ENCODE peak calls at places on chromosomes 12 and 14, in seven cellular contexts. One of them, this sample, is unnamed.

GRCh38 chr12:83016226-83016835 is 329.6 kb downstream of the TMTC2 start:
- DNase-seq in breast epithelium: no peak
- DNase-seq in mammary epithelial cell: peak
- DNase-seq in OCI-LY7: no peak
- DNase-seq in PC-9: peak
- DNase-seq in left ventricle myocardium inferior: no peak
- DNase-seq in right atrium auricular region: no peak
- DNase-seq in this sample: peak

GRCh38 chr14:59630281-59630963 is 53.8 kb upstream of the CCDC175 start:
- DNase-seq in breast epithelium: no peak
- DNase-seq in mammary epithelial cell: peak
- DNase-seq in OCI-LY7: no peak
- DNase-seq in PC-9: no peak
- DNase-seq in left ventricle myocardium inferior: no peak
- DNase-seq in right atrium auricular region: no peak
- DNase-seq in this sample: peak

GRCh38 chr12:80869264-80869663 is 68.5 kb downstream of the LIN7A start:
- DNase-seq in breast epithelium: no peak
- DNase-seq in mammary epithelial cell: no peak
- DNase-seq in OCI-LY7: no peak
- DNase-seq in PC-9: no peak
- DNase-seq in left ventricle myocardium inferior: no peak
- DNase-seq in right atrium auricular region: no peak
- DNase-seq in this sample: peak

GRCh38 chr14:90017371-90017770 is 44.4 kb upstream of the KCNK13 start:
- DNase-seq in breast epithelium: no peak
- DNase-seq in mammary epithelial cell: no peak
- DNase-seq in OCI-LY7: no peak
- DNase-seq in PC-9: no peak
- DNase-seq in left ventricle myocardium inferior: no peak
- DNase-seq in right atrium auricular region: no peak
- DNase-seq in this sample: no peak

GRCh38 chr12:62210422-62210821 is 49.8 kb upstream of the USP15 start:
- DNase-seq in breast epithelium: no peak
- DNase-seq in mammary epithelial cell: no peak
- DNase-seq in OCI-LY7: peak
- DNase-seq in PC-9: no peak
- DNase-seq in left ventricle myocardium inferior: peak
- DNase-seq in right atrium auricular region: no peak
- DNase-seq in this sample: no peak

GRCh38 chr12:117261267-117261666 is 71.0 kb upstream of the FBXO21 start:
- DNase-seq in breast epithelium: no peak
- DNase-seq in mammary epithelial cell: peak
- DNase-seq in OCI-LY7: no peak
- DNase-seq in PC-9: peak
- DNase-seq in left ventricle myocardium inferior: no peak
- DNase-seq in right atrium auricular region: no peak
- DNase-seq in this sample: no peak

GRCh38 chr12:14769837-14770494 is 33.3 kb downstream of the WBP11 start:
- DNase-seq in breast epithelium: peak
- DNase-seq in mammary epithelial cell: peak
- DNase-seq in OCI-LY7: peak
- DNase-seq in PC-9: peak
- DNase-seq in left ventricle myocardium inferior: peak
- DNase-seq in right atrium auricular region: peak
- DNase-seq in this sample: peak

GRCh38 chr12:132795847-132796246 is 32.8 kb downstream of the GOLGA3 start:
- DNase-seq in breast epithelium: no peak
- DNase-seq in mammary epithelial cell: no peak
- DNase-seq in OCI-LY7: no peak
- DNase-seq in PC-9: no peak
- DNase-seq in left ventricle myocardium inferior: no peak
- DNase-seq in right atrium auricular region: no peak
- DNase-seq in this sample: no peak

GRCh38 chr14:37641117-37641516 is 45.7 kb downstream of the TTC6 start:
- DNase-seq in breast epithelium: no peak
- DNase-seq in mammary epithelial cell: no peak
- DNase-seq in OCI-LY7: no peak
- DNase-seq in PC-9: no peak
- DNase-seq in left ventricle myocardium inferior: no peak
- DNase-seq in right atrium auricular region: no peak
- DNase-seq in this sample: no peak

GRCh38 chr12:106000376-106001104 is 138.2 kb downstream of the NUAK1 start:
- DNase-seq in breast epithelium: no peak
- DNase-seq in mammary epithelial cell: no peak
- DNase-seq in OCI-LY7: no peak
- DNase-seq in PC-9: peak
- DNase-seq in left ventricle myocardium inferior: no peak
- DNase-seq in right atrium auricular region: no peak
- DNase-seq in this sample: no peak

GRCh38 chr12:95960241-95960640 is 17.1 kb downstream of the AMDHD1 start:
- DNase-seq in breast epithelium: no peak
- DNase-seq in mammary epithelial cell: no peak
- DNase-seq in OCI-LY7: no peak
- DNase-seq in PC-9: no peak
- DNase-seq in left ventricle myocardium inferior: no peak
- DNase-seq in right atrium auricular region: no peak
- DNase-seq in this sample: no peak

GRCh38 chr14:54778618-54779017 is 124.0 kb downstream of the GCH1 start:
- DNase-seq in breast epithelium: no peak
- DNase-seq in mammary epithelial cell: no peak
- DNase-seq in OCI-LY7: no peak
- DNase-seq in PC-9: no peak
- DNase-seq in left ventricle myocardium inferior: peak
- DNase-seq in right atrium auricular region: no peak
- DNase-seq in this sample: no peak

DNA sequence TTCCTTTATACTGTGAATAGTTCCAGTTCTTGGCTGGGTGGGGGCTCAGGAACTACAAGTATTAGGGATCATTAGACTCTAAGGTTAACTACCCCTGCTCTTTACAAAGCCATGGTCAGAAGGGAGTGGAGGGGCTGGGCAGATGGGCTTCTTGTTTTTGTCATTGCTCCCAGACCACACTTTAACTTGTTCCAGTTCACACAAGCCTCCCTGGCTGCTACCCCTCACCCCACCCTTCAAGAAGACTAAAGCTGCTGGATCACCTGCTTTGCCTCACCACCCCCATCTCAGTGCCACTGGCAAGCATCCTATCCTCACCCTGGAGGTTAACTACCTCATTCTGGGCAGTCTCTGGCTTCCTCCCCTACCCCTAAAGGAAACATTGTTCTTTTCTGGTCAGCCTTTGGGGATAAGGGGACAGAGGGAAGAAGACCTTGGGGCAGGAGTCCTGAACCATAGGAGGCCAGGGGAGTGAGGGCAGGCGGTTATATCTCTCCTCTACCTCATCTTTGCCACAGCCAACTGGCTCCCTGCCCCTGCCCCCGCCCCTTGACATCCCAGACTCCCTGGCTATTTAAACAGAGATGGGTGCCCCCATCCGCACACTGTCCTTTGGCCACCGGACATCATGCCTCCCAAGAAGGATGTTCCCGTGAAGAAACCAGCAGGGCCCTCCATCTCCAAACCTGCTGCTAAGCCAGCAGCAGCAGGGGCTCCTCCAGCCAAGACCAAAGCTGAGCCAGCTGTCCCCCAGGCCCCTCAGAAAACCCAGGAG is 1.1 kb downstream of the MYL6B start:
- DNase-seq in breast epithelium: no peak
- DNase-seq in mammary epithelial cell: no peak
- DNase-seq in OCI-LY7: peak
- DNase-seq in PC-9: no peak
- DNase-seq in left ventricle myocardium inferior: no peak
- DNase-seq in right atrium auricular region: no peak
- DNase-seq in this sample: no peak
- H3K27ac ChIP-seq in breast epithelium: peak
- H3K27ac ChIP-seq in mammary epithelial cell: no peak
- H3K27ac ChIP-seq in OCI-LY7: peak
- H3K27ac ChIP-seq in PC-9: no peak
- H3K27ac ChIP-seq in left ventricle myocardium inferior: no peak
- H3K27ac ChIP-seq in right atrium auricular region: no peak
- H3K27ac ChIP-seq in this sample: peak

DNA sequence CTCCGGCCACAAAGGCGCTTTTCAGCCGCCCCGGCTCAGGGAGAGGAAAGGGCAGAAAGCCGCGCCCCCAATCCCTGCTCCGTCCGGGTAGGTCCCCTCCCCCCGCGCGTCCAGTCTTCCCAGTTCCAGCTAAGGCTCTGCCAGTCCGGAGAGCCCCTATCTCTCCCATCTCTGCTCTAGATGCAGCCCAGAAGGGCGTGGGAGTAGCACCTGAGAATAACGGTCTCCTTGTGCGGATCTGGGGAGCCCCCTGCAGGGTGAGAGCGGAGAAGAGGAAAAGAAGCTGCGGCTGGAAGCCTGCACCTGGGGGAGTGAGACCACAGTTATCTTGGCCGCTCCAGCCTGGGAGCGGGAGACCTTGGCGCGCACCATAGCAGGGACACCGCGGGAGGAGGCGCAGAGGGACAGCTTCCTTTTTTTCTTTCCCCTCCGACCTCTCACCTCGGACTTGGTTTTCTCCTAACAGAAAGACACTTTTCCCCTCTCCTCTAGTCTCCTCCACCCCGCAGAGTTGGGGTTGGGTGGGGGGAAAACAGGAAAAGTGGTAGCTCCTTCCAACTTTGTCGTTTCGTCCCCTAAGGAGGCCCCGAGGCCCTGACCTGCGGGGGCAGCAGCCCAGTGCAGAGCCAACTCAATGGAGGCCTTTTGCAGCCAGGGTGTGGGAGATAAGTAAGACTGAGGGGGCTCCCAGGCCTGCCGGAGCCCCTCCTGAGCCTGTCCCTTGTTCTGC is 2.4 kb downstream of the DHH start:
- DNase-seq in breast epithelium: no peak
- DNase-seq in mammary epithelial cell: peak
- DNase-seq in OCI-LY7: peak
- DNase-seq in PC-9: no peak
- DNase-seq in left ventricle myocardium inferior: peak
- DNase-seq in right atrium auricular region: no peak
- DNase-seq in this sample: peak
- TF ChIP-seq CTCF in breast epithelium: no peak
- TF ChIP-seq CTCF in mammary epithelial cell: peak
- TF ChIP-seq CTCF in OCI-LY7: peak
- TF ChIP-seq CTCF in PC-9: peak
- TF ChIP-seq CTCF in left ventricle myocardium inferior: peak
- TF ChIP-seq CTCF in right atrium auricular region: no peak
- TF ChIP-seq CTCF in this sample: no peak

GRCh38 chr14:45253754-45254300 is 825 bp upstream of the MIS18BP1 start:
- DNase-seq in breast epithelium: no peak
- DNase-seq in mammary epithelial cell: peak
- DNase-seq in OCI-LY7: no peak
- DNase-seq in PC-9: peak
- DNase-seq in left ventricle myocardium inferior: peak
- DNase-seq in right atrium auricular region: no peak
- DNase-seq in this sample: no peak

GRCh38 chr14:45249847-45250575 is 3.0 kb downstream of the MIS18BP1 start:
- DNase-seq in breast epithelium: no peak
- DNase-seq in mammary epithelial cell: no peak
- DNase-seq in OCI-LY7: peak
- DNase-seq in PC-9: no peak
- DNase-seq in left ventricle myocardium inferior: no peak
- DNase-seq in right atrium auricular region: no peak
- DNase-seq in this sample: no peak

GRCh38 chr14:45253070-45253753 is at the start of gene MIS18BP1:
- DNase-seq in breast epithelium: peak
- DNase-seq in mammary epithelial cell: peak
- DNase-seq in OCI-LY7: peak
- DNase-seq in PC-9: peak
- DNase-seq in left ventricle myocardium inferior: peak
- DNase-seq in right atrium auricular region: peak
- DNase-seq in this sample: peak

GRCh38 chr14:45252356-45253069 is 489 bp downstream of the MIS18BP1 start:
- DNase-seq in breast epithelium: no peak
- DNase-seq in mammary epithelial cell: peak
- DNase-seq in OCI-LY7: peak
- DNase-seq in PC-9: no peak
- DNase-seq in left ventricle myocardium inferior: no peak
- DNase-seq in right atrium auricular region: no peak
- DNase-seq in this sample: no peak

GRCh38 chr14:45251912-45252311 is 1.1 kb downstream of the MIS18BP1 start:
- DNase-seq in breast epithelium: no peak
- DNase-seq in mammary epithelial cell: peak
- DNase-seq in OCI-LY7: peak
- DNase-seq in PC-9: peak
- DNase-seq in left ventricle myocardium inferior: no peak
- DNase-seq in right atrium auricular region: no peak
- DNase-seq in this sample: no peak
- H3K4me3 ChIP-seq in breast epithelium: peak
- H3K4me3 ChIP-seq in mammary epithelial cell: peak
- H3K4me3 ChIP-seq in OCI-LY7: peak
- H3K4me3 ChIP-seq in PC-9: peak
- H3K4me3 ChIP-seq in left ventricle myocardium inferior: peak
- H3K4me3 ChIP-seq in right atrium auricular region: peak
- H3K4me3 ChIP-seq in this sample: peak

GRCh38 chr14:53001787-53002378 is 51.0 kb upstream of the FERMT2 start:
- DNase-seq in breast epithelium: no peak
- DNase-seq in mammary epithelial cell: no peak
- DNase-seq in OCI-LY7: no peak
- DNase-seq in PC-9: no peak
- DNase-seq in left ventricle myocardium inferior: peak
- DNase-seq in right atrium auricular region: no peak
- DNase-seq in this sample: no peak

GRCh38 chr14:52996493-52996892 is 45.6 kb upstream of the FERMT2 start:
- DNase-seq in breast epithelium: no peak
- DNase-seq in mammary epithelial cell: no peak
- DNase-seq in OCI-LY7: no peak
- DNase-seq in PC-9: no peak
- DNase-seq in left ventricle myocardium inferior: no peak
- DNase-seq in right atrium auricular region: no peak
- DNase-seq in this sample: no peak

GRCh38 chr14:53002576-53002975 is 51.7 kb upstream of the FERMT2 start:
- DNase-seq in breast epithelium: no peak
- DNase-seq in mammary epithelial cell: no peak
- DNase-seq in OCI-LY7: peak
- DNase-seq in PC-9: no peak
- DNase-seq in left ventricle myocardium inferior: no peak
- DNase-seq in right atrium auricular region: no peak
- DNase-seq in this sample: no peak

GRCh38 chr14:52995998-52996397 is 45.1 kb upstream of the FERMT2 start:
- DNase-seq in breast epithelium: no peak
- DNase-seq in mammary epithelial cell: no peak
- DNase-seq in OCI-LY7: no peak
- DNase-seq in PC-9: no peak
- DNase-seq in left ventricle myocardium inferior: no peak
- DNase-seq in right atrium auricular region: no peak
- DNase-seq in this sample: no peak

DNA sequence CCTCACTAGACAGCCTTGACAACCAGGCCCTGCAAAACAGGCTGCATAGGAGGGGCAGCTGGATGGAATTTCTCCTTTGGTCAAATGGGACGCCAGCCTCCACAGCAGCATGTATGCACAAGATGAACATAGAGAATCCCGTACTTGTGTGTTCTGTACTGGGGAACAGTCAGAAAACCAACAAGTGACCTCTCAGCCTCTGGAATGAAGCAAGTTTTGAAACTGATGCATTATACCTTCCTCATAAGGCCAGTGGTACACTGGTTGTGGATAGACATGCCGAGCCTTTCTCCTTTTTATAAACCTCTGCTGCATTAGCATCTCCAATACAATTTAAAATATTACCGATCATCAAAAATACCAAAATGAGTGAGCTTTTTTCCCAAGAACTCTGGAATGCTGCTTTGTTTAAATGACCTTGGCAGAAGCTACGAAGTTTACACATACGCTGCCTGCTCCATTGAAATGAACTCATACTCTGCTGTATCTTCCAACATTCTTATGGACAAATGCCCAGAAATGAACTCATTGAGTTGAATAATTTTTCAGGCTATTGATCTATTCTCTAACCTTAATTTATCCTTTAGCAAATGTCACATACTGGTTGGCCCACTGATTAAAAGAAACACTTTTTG is 47.6 kb upstream of the FERMT2 start:
- DNase-seq in breast epithelium: no peak
- DNase-seq in mammary epithelial cell: no peak
- DNase-seq in OCI-LY7: no peak
- DNase-seq in PC-9: no peak
- DNase-seq in left ventricle myocardium inferior: no peak
- DNase-seq in right atrium auricular region: no peak
- DNase-seq in this sample: no peak
- H3K27ac ChIP-seq in breast epithelium: no peak
- H3K27ac ChIP-seq in mammary epithelial cell: no peak
- H3K27ac ChIP-seq in OCI-LY7: no peak
- H3K27ac ChIP-seq in PC-9: no peak
- H3K27ac ChIP-seq in left ventricle myocardium inferior: peak
- H3K27ac ChIP-seq in right atrium auricular region: no peak
- H3K27ac ChIP-seq in this sample: no peak

This sample was measured in dorsolateral prefrontal cortex.